ENCODE peak calls at places on chromosome 3, in eight cellular contexts. P is CD8-positive, alpha-beta T cell; C is neural crest cell; R is T-helper 22 cell; Q is AML-193; I is NCI-H1436 treated with DMSO at 0.1 percent for 48 hours; D is colonic mucosa; L is activated T-cell treated with anti-CD3 and anti-CD28 coated beads, Interleukin-2, amount 50 U/mL, for 1 hour. X is an unnamed sample.

GRCh38 chr3:59192473-59192872 is 142.6 kb upstream of the CFAP20DC start:
- DNase-seq in I (no peak), D (no peak), Q (no peak), L (no peak), P (no peak), R (no peak), C (no peak), X (no peak)

GRCh38 chr3:139764069-139764905 is 86.5 kb upstream of the NMNAT3 start:
- DNase-seq in D (no peak), I (no peak), P (no peak), Q (no peak), L (no peak), R (no peak), C (no peak), X (no peak)

GRCh38 chr3:32913790-32914446 is 37.5 kb upstream of the CCR4 start:
- DNase-seq in P (no peak), I (no peak), C (no peak), R (no peak), D (no peak), Q (no peak), L (no peak), X (peak; percentile 21)

GRCh38 chr3:156620260-156620659 is 54.1 kb upstream of the TIPARP start:
- DNase-seq in I (peak; percentile 96), R (no peak), L (no peak), D (no peak), P (no peak), C (no peak), Q (no peak), X (no peak)

GRCh38 chr3:66362541-66362941 is 138.3 kb downstream of the LRIG1 start:
- DNase-seq in D (no peak), L (no peak), C (no peak), I (no peak), R (no peak), Q (no peak), P (no peak), X (no peak)

GRCh38 chr3:176964656-176965055 is 232.6 kb downstream of the TBL1XR1 start:
- DNase-seq in I (no peak), R (no peak), Q (no peak), P (no peak), L (no peak), D (no peak), C (no peak), X (no peak)

GRCh38 chr3:27345493-27345892 is 23.7 kb downstream of the NEK10 start:
- DNase-seq in I (no peak), L (no peak), P (no peak), C (no peak), R (peak; percentile 11), D (peak; percentile 40), Q (peak; percentile 9), X (no peak)

GRCh38 chr3:41418961-41419691 is 219.8 kb downstream of the CTNNB1 start:
- DNase-seq in P (no peak), L (no peak), Q (no peak), D (no peak), R (no peak), I (no peak), C (no peak), X (no peak)

GRCh38 chr3:195012571-195012970 is 258.4 kb downstream of the XXYLT1 start:
- DNase-seq in P (no peak), R (no peak), I (no peak), Q (no peak), D (no peak), L (no peak), C (no peak), X (no peak)

GRCh38 chr3:149919509-149919908 is 51.2 kb downstream of the PFN2 start:
- DNase-seq in D (no peak), C (no peak), L (no peak), I (no peak), R (no peak), Q (no peak), P (no peak), X (no peak)

GRCh38 chr3:71285086-71285485 is 298.4 kb downstream of the FOXP1 start:
- DNase-seq in L (no peak), I (no peak), C (no peak), R (no peak), P (no peak), D (no peak), Q (no peak), X (no peak)

GRCh38 chr3:193743702-193744047 is 150.7 kb downstream of the OPA1 start:
- DNase-seq in Q (peak; percentile 42), R (no peak), D (no peak), L (no peak), I (peak; percentile 72), C (no peak), P (no peak), X (no peak)

GRCh38 chr3:143600762-143601161 is 247.5 kb downstream of the SLC9A9 start:
- DNase-seq in R (no peak), L (no peak), Q (no peak), I (no peak), P (no peak), D (no peak), C (no peak), X (no peak)

GRCh38 chr3:13826672-13827071 is 53.2 kb downstream of the WNT7A start:
- DNase-seq in D (no peak), R (no peak), C (no peak), L (no peak), Q (no peak), P (no peak), I (no peak), X (no peak)

GRCh38 chr3:13261104-13261800 is 158.9 kb downstream of the NUP210 start:
- DNase-seq in C (no peak), L (no peak), P (no peak), R (no peak), I (no peak), D (no peak), Q (no peak), X (no peak)

GRCh38 chr3:177460100-177460499 is 262.8 kb upstream of the TBL1XR1 start:
- DNase-seq in I (no peak), D (no peak), P (no peak), R (no peak), C (no peak), L (no peak), Q (no peak), X (no peak)

GRCh38 chr3:122774564-122774963 is 19.1 kb downstream of the HSPBAP1 start:
- DNase-seq in I (no peak), R (no peak), D (no peak), C (no peak), L (no peak), Q (no peak), P (no peak), X (no peak)

GRCh38 chr3:46660543-46661523 is 32.6 kb downstream of the ALS2CL start:
- DNase-seq in C (no peak), D (peak; percentile 10), Q (no peak), R (no peak), P (peak; percentile 1), L (no peak), I (no peak), X (peak; percentile 21)

GRCh38 chr3:3772920-3773319 is 26.3 kb upstream of the LRRN1 start:
- DNase-seq in D (no peak), R (no peak), Q (no peak), I (no peak), P (no peak), L (no peak), C (no peak), X (no peak)